ENCODE peak calls at places on chromosomes 13 and 19, in eight cellular contexts. One of them, this sample, is unnamed.
A peak's percentile ranks its signal among the peaks of the same experiment; 100 is the strongest.

GRCh38 chr19:49858591-49858985 is 7.6 kb downstream of the PTOV1 start:
- DNase-seq in neural progenitor cell: no peak
- DNase-seq in mammary epithelial cell: no peak
- DNase-seq in fibroblast of lung: no peak
- DNase-seq in cardiac muscle cell: no peak
- DNase-seq in thoracic aorta: no peak
- DNase-seq in ovary: peak; percentile 41
- DNase-seq in GM23248: peak; percentile 27
- DNase-seq in this sample: no peak

GRCh38 chr13:109859216-109859835 is 72.9 kb upstream of the IRS2 start:
- DNase-seq in GM23248: no peak
- DNase-seq in ovary: no peak
- DNase-seq in fibroblast of lung: no peak
- DNase-seq in thoracic aorta: no peak
- DNase-seq in mammary epithelial cell: no peak
- DNase-seq in neural progenitor cell: no peak
- DNase-seq in cardiac muscle cell: no peak
- DNase-seq in this sample: no peak

GRCh38 chr13:36431204-36432105 is 840 bp upstream of the CCNA1 start:
- DNase-seq in thoracic aorta: no peak
- DNase-seq in ovary: no peak
- DNase-seq in mammary epithelial cell: peak; percentile 33
- DNase-seq in cardiac muscle cell: no peak
- DNase-seq in GM23248: peak; percentile 39
- DNase-seq in fibroblast of lung: no peak
- DNase-seq in neural progenitor cell: peak; percentile 46
- DNase-seq in this sample: peak; percentile 74

GRCh38 chr13:96696501-96696900 is 297.8 kb downstream of the OXGR1 start:
- DNase-seq in neural progenitor cell: no peak
- DNase-seq in GM23248: no peak
- DNase-seq in ovary: no peak
- DNase-seq in cardiac muscle cell: no peak
- DNase-seq in fibroblast of lung: no peak
- DNase-seq in thoracic aorta: no peak
- DNase-seq in mammary epithelial cell: no peak
- DNase-seq in this sample: no peak

GRCh38 chr13:21171420-21171819 is 4.9 kb downstream of the SKA3 start:
- DNase-seq in GM23248: no peak
- DNase-seq in fibroblast of lung: no peak
- DNase-seq in thoracic aorta: no peak
- DNase-seq in ovary: no peak
- DNase-seq in mammary epithelial cell: no peak
- DNase-seq in neural progenitor cell: no peak
- DNase-seq in cardiac muscle cell: no peak
- DNase-seq in this sample: no peak

GRCh38 chr19:55250262-55251036 is 8.4 kb downstream of the PPP6R1 start:
- DNase-seq in mammary epithelial cell: no peak
- DNase-seq in fibroblast of lung: no peak
- DNase-seq in cardiac muscle cell: no peak
- DNase-seq in neural progenitor cell: no peak
- DNase-seq in thoracic aorta: no peak
- DNase-seq in ovary: no peak
- DNase-seq in GM23248: no peak
- DNase-seq in this sample: peak; percentile 63

GRCh38 chr19:48329167-48329891 is 4.0 kb downstream of the EMP3 start:
- DNase-seq in thoracic aorta: no peak
- DNase-seq in neural progenitor cell: no peak
- DNase-seq in mammary epithelial cell: peak; percentile 78
- DNase-seq in fibroblast of lung: peak; percentile 65
- DNase-seq in ovary: no peak
- DNase-seq in cardiac muscle cell: no peak
- DNase-seq in GM23248: peak; percentile 84
- DNase-seq in this sample: no peak

GRCh38 chr13:96093296-96094006 is 3.5 kb downstream of the HS6ST3 start:
- DNase-seq in mammary epithelial cell: no peak
- DNase-seq in GM23248: peak; percentile 6
- DNase-seq in neural progenitor cell: no peak
- DNase-seq in fibroblast of lung: no peak
- DNase-seq in ovary: no peak
- DNase-seq in thoracic aorta: no peak
- DNase-seq in cardiac muscle cell: no peak
- DNase-seq in this sample: no peak

GRCh38 chr19:42021185-42021584 is 27.2 kb upstream of the ATP1A3 start:
- DNase-seq in GM23248: no peak
- DNase-seq in neural progenitor cell: no peak
- DNase-seq in mammary epithelial cell: no peak
- DNase-seq in thoracic aorta: no peak
- DNase-seq in cardiac muscle cell: no peak
- DNase-seq in fibroblast of lung: no peak
- DNase-seq in ovary: no peak
- DNase-seq in this sample: no peak

GRCh38 chr13:113545455-113545930 is 39.1 kb upstream of the TFDP1 start:
- DNase-seq in neural progenitor cell: no peak
- DNase-seq in fibroblast of lung: peak; percentile 37
- DNase-seq in ovary: no peak
- DNase-seq in GM23248: peak; percentile 56
- DNase-seq in mammary epithelial cell: no peak
- DNase-seq in cardiac muscle cell: peak; percentile 16
- DNase-seq in thoracic aorta: no peak
- DNase-seq in this sample: peak; percentile 54

GRCh38 chr13:27372896-27373295 is 51.5 kb upstream of the GTF3A start:
- DNase-seq in thoracic aorta: no peak
- DNase-seq in neural progenitor cell: peak; percentile 40
- DNase-seq in fibroblast of lung: no peak
- DNase-seq in ovary: no peak
- DNase-seq in GM23248: peak; percentile 31
- DNase-seq in cardiac muscle cell: peak; percentile 23
- DNase-seq in mammary epithelial cell: no peak
- DNase-seq in this sample: peak; percentile 73

GRCh38 chr19:33401683-33402420 is 28.3 kb downstream of the CEBPG start:
- DNase-seq in neural progenitor cell: no peak
- DNase-seq in fibroblast of lung: no peak
- DNase-seq in ovary: no peak
- DNase-seq in GM23248: no peak
- DNase-seq in mammary epithelial cell: no peak
- DNase-seq in cardiac muscle cell: no peak
- DNase-seq in thoracic aorta: no peak
- DNase-seq in this sample: peak; percentile 57

GRCh38 chr13:34156841-34157365 is 339.0 kb downstream of the RFC3 start:
- DNase-seq in neural progenitor cell: no peak
- DNase-seq in fibroblast of lung: peak; percentile 99
- DNase-seq in ovary: peak; percentile 40
- DNase-seq in thoracic aorta: peak; percentile 66
- DNase-seq in GM23248: peak; percentile 98
- DNase-seq in cardiac muscle cell: peak; percentile 94
- DNase-seq in mammary epithelial cell: peak; percentile 97
- DNase-seq in this sample: peak; percentile 80

GRCh38 chr19:55113570-55114039 is 3.8 kb downstream of the PPP1R12C start:
- DNase-seq in ovary: peak; percentile 92
- DNase-seq in mammary epithelial cell: peak; percentile 16
- DNase-seq in GM23248: peak; percentile 96
- DNase-seq in fibroblast of lung: peak; percentile 83
- DNase-seq in neural progenitor cell: peak; percentile 82
- DNase-seq in cardiac muscle cell: peak; percentile 95
- DNase-seq in thoracic aorta: peak; percentile 92
- DNase-seq in this sample: peak; percentile 83

GRCh38 chr13:79776538-79776937 is 295.6 kb downstream of the NDFIP2 start:
- DNase-seq in mammary epithelial cell: no peak
- DNase-seq in thoracic aorta: no peak
- DNase-seq in cardiac muscle cell: peak; percentile 28
- DNase-seq in fibroblast of lung: peak; percentile 32
- DNase-seq in GM23248: peak; percentile 47
- DNase-seq in neural progenitor cell: no peak
- DNase-seq in ovary: no peak
- DNase-seq in this sample: no peak

GRCh38 chr13:20272571-20273171 is 40.6 kb upstream of the GJB6 start:
- DNase-seq in neural progenitor cell: no peak
- DNase-seq in GM23248: no peak
- DNase-seq in ovary: no peak
- DNase-seq in fibroblast of lung: no peak
- DNase-seq in cardiac muscle cell: no peak
- DNase-seq in thoracic aorta: no peak
- DNase-seq in mammary epithelial cell: no peak
- DNase-seq in this sample: no peak

GRCh38 chr19:42281175-42282035 is 12.4 kb downstream of the CIC start:
- DNase-seq in ovary: peak; percentile 79
- DNase-seq in thoracic aorta: no peak
- DNase-seq in GM23248: peak; percentile 83
- DNase-seq in neural progenitor cell: peak; percentile 58
- DNase-seq in fibroblast of lung: peak; percentile 75
- DNase-seq in cardiac muscle cell: peak; percentile 56
- DNase-seq in mammary epithelial cell: peak; percentile 65
- DNase-seq in this sample: no peak

GRCh38 chr13:23631676-23632622 is 61.7 kb downstream of the TNFRSF19 start:
- DNase-seq in fibroblast of lung: no peak
- DNase-seq in thoracic aorta: no peak
- DNase-seq in mammary epithelial cell: no peak
- DNase-seq in ovary: no peak
- DNase-seq in neural progenitor cell: peak; percentile 86
- DNase-seq in GM23248: no peak
- DNase-seq in cardiac muscle cell: no peak
- DNase-seq in this sample: no peak
- H3K4me1 ChIP-seq in fibroblast of lung: no peaks in the 10 kb centered on the region
- H3K4me1 ChIP-seq in thoracic aorta: peaks cover 6% of the 10 kb centered on the region
- H3K4me1 ChIP-seq in mammary epithelial cell: no peaks in the 10 kb centered on the region
- H3K4me1 ChIP-seq in ovary: peaks cover 11% of the 10 kb centered on the region
- H3K4me1 ChIP-seq in neural progenitor cell: peaks cover 91% of the 10 kb centered on the region
- H3K4me1 ChIP-seq in GM23248: no peaks in the 10 kb centered on the region
- H3K4me1 ChIP-seq in cardiac muscle cell: peaks cover 26% of the 10 kb centered on the region
- H3K4me1 ChIP-seq in this sample: no peaks in the 10 kb centered on the region

GRCh38 chr19:17307876-17308377 is 1.4 kb upstream of the DDA1 start:
- DNase-seq in ovary: no peak
- DNase-seq in cardiac muscle cell: no peak
- DNase-seq in mammary epithelial cell: no peak
- DNase-seq in thoracic aorta: no peak
- DNase-seq in fibroblast of lung: no peak
- DNase-seq in neural progenitor cell: no peak
- DNase-seq in GM23248: no peak
- DNase-seq in this sample: no peak
- H3K4me1 ChIP-seq in ovary: peaks cover 5% of the 10 kb centered on the region
- H3K4me1 ChIP-seq in cardiac muscle cell: peaks cover 5% of the 10 kb centered on the region
- H3K4me1 ChIP-seq in mammary epithelial cell: peaks cover 56% of the 10 kb centered on the region
- H3K4me1 ChIP-seq in thoracic aorta: peaks cover 37% of the 10 kb centered on the region
- H3K4me1 ChIP-seq in fibroblast of lung: peaks cover 12% of the 10 kb centered on the region
- H3K4me1 ChIP-seq in neural progenitor cell: peaks cover 9% of the 10 kb centered on the region
- H3K4me1 ChIP-seq in GM23248: peaks cover 46% of the 10 kb centered on the region
- H3K4me1 ChIP-seq in this sample: peaks cover 44% of the 10 kb centered on the region

DNA sequence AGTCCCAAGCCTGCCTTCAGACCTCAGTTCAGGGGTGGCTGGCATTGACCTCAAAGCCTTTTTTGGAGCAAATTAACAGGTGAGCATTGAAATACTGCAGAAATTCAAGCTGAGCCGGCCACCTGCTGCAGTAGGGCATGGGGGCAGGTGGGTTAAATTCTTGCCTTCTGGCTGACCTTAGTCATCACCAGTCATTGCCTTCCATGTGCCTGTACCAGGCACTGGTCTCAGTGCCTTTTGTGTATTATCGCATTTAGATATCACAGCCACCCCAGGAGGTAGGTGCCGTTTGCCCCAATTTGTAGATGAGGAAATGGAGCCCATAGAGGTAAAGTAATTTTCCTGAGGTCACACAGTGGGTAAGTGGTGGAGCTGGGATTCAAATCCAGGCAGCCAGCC is 7.2 kb downstream of the PPP1R37 start:
- DNase-seq in thoracic aorta: no peak
- DNase-seq in fibroblast of lung: no peak
- DNase-seq in ovary: no peak
- DNase-seq in mammary epithelial cell: no peak
- DNase-seq in GM23248: no peak
- DNase-seq in cardiac muscle cell: no peak
- DNase-seq in neural progenitor cell: no peak
- DNase-seq in this sample: no peak
- H3K4me1 ChIP-seq in thoracic aorta: peaks cover 8% of the 10 kb centered on the region
- H3K4me1 ChIP-seq in fibroblast of lung: peaks cover 42% of the 10 kb centered on the region
- H3K4me1 ChIP-seq in ovary: peaks cover 33% of the 10 kb centered on the region
- H3K4me1 ChIP-seq in mammary epithelial cell: peaks cover 52% of the 10 kb centered on the region
- H3K4me1 ChIP-seq in GM23248: peaks cover 15% of the 10 kb centered on the region
- H3K4me1 ChIP-seq in cardiac muscle cell: peaks cover 20% of the 10 kb centered on the region
- H3K4me1 ChIP-seq in neural progenitor cell: peaks cover 36% of the 10 kb centered on the region
- H3K4me1 ChIP-seq in this sample: peaks cover 61% of the 10 kb centered on the region

GRCh38 chr19:4376245-4376990 is 23.9 kb downstream of the SH3GL1 start:
- DNase-seq in thoracic aorta: no peak
- DNase-seq in ovary: no peak
- DNase-seq in cardiac muscle cell: no peak
- DNase-seq in fibroblast of lung: no peak
- DNase-seq in mammary epithelial cell: peak; percentile 33
- DNase-seq in neural progenitor cell: no peak
- DNase-seq in GM23248: no peak
- DNase-seq in this sample: no peak

GRCh38 chr19:4378886-4379285 is 21.5 kb downstream of the SH3GL1 start:
- DNase-seq in mammary epithelial cell: no peak
- DNase-seq in neural progenitor cell: no peak
- DNase-seq in ovary: no peak
- DNase-seq in cardiac muscle cell: no peak
- DNase-seq in thoracic aorta: no peak
- DNase-seq in fibroblast of lung: no peak
- DNase-seq in GM23248: no peak
- DNase-seq in this sample: no peak

GRCh38 chr19:4380254-4380727 is 20.1 kb downstream of the SH3GL1 start:
- DNase-seq in neural progenitor cell: no peak
- DNase-seq in cardiac muscle cell: no peak
- DNase-seq in mammary epithelial cell: peak; percentile 65
- DNase-seq in fibroblast of lung: no peak
- DNase-seq in ovary: peak; percentile 29
- DNase-seq in GM23248: peak; percentile 47
- DNase-seq in thoracic aorta: no peak
- DNase-seq in this sample: no peak

GRCh38 chr19:4376991-4377781 is 23.2 kb downstream of the SH3GL1 start:
- DNase-seq in mammary epithelial cell: peak; percentile 62
- DNase-seq in thoracic aorta: no peak
- DNase-seq in cardiac muscle cell: no peak
- DNase-seq in fibroblast of lung: peak; percentile 40
- DNase-seq in GM23248: peak; percentile 69
- DNase-seq in ovary: no peak
- DNase-seq in neural progenitor cell: no peak
- DNase-seq in this sample: no peak

DNA sequence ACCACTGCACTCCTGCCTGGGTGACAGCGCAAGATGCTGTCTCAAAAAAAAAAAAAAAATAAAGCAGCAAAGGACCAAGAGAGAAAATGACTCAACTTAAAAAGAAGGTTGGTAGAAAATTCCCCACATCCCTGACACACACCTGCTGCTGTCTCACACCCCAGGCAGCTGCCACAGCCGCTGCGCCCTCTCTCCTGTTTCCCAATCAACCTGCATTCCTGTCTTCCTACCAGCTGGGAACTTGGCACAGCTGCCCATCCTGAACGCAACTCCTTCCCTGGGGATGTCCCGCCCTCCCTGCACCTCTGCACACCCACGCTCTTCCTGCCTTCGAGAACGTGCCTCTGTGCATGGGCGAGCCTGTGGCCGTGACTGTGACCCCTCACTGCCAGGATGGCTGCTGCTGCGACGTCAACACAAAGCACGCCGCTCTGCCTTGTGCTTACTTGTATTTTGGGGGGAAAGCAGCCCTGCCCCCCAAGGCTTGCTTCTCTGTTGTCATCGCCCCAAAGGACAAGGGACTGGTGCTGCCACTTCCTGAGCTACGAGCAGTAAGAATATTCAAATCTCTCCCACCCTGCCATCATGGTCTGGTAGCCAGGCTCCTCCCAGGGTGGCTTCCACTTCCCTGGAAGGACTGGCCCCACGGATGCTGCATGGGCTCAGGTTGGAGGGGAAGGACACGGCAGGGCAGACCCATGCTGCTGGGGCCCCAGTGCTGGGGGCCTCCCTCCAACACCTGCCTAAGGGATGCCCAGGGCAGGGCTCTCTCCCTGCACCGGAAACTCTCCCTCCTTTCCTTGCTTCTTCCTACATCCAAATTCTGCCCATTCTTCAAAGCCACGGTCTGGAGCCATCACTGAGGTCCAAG is 20.7 kb downstream of the SH3GL1 start:
- DNase-seq in cardiac muscle cell: peak; percentile 63
- DNase-seq in neural progenitor cell: no peak
- DNase-seq in ovary: no peak
- DNase-seq in mammary epithelial cell: peak; percentile 99
- DNase-seq in GM23248: peak; percentile 45
- DNase-seq in thoracic aorta: no peak
- DNase-seq in fibroblast of lung: peak; percentile 80
- DNase-seq in this sample: peak; percentile 88
- H3K4me1 ChIP-seq in cardiac muscle cell: peaks cover 22% of the 10 kb centered on the region
- H3K4me1 ChIP-seq in neural progenitor cell: peaks cover 23% of the 10 kb centered on the region
- H3K4me1 ChIP-seq in ovary: peaks cover 22% of the 10 kb centered on the region
- H3K4me1 ChIP-seq in mammary epithelial cell: peaks cover 64% of the 10 kb centered on the region
- H3K4me1 ChIP-seq in GM23248: peaks cover 32% of the 10 kb centered on the region
- H3K4me1 ChIP-seq in thoracic aorta: peaks cover 29% of the 10 kb centered on the region
- H3K4me1 ChIP-seq in fibroblast of lung: peaks cover 27% of the 10 kb centered on the region
- H3K4me1 ChIP-seq in this sample: peaks cover 57% of the 10 kb centered on the region

This sample was measured in upper lobe of right lung.